ENCODE peak calls at places on chromosomes 1 and 21, in five cellular contexts. V, U, N, E and Z are unnamed samples.

GRCh38 chr1:1910651-1911389 is 4.2 kb upstream of the CALML6 start:
- DNase-seq in N (peak), V (no peak), E (no peak), U (peak), Z (no peak)

GRCh38 chr1:193338194-193338593 is 151.8 kb upstream of the B3GALT2 start:
- DNase-seq in N (no peak), V (no peak), U (no peak), E (no peak), Z (no peak)

GRCh38 chr1:20603473-20604464 is 14.9 kb downstream of the CDA start:
- DNase-seq in U (no peak), V (no peak), N (no peak), E (no peak), Z (no peak)

GRCh38 chr1:3553166-3553939 is 58.0 kb downstream of the MEGF6 start:
- DNase-seq in V (no peak), N (no peak), U (no peak), E (no peak), Z (no peak)

GRCh38 chr21:30194701-30195299 is 21.1 kb downstream of the CLDN8 start:
- DNase-seq in E (peak), V (no peak), N (no peak), U (no peak), Z (no peak)

GRCh38 chr1:7172804-7173203 is 387.6 kb downstream of the CAMTA1 start:
- DNase-seq in V (no peak), U (no peak), E (no peak), N (no peak), Z (no peak)

GRCh38 chr1:198771562-198772153 is 132.8 kb downstream of the PTPRC start:
- DNase-seq in V (no peak), U (no peak), E (peak), N (no peak), Z (peak)

GRCh38 chr1:156053770-156054499 is at the start of gene UBQLN4:
- DNase-seq in N (peak), E (peak), V (peak), U (peak), Z (peak)

GRCh38 chr1:246725191-246725590 is 982 bp downstream of the SCCPDH start:
- DNase-seq in E (no peak), V (no peak), N (no peak), U (no peak), Z (peak)

GRCh38 chr1:30312226-30312625 is 411.2 kb downstream of the MATN1 start:
- DNase-seq in N (no peak), E (no peak), V (no peak), U (peak), Z (no peak)

GRCh38 chr1:21956720-21957552 is 19.8 kb upstream of the HSPG2 start:
- DNase-seq in U (no peak), V (no peak), E (peak), N (peak), Z (no peak)

GRCh38 chr1:216310776-216311175 is 112.5 kb downstream of the USH2A start:
- DNase-seq in N (no peak), V (no peak), U (peak), E (peak), Z (peak)

GRCh38 chr1:31397360-31398095 is 15.5 kb upstream of the SERINC2 start:
- DNase-seq in V (no peak), U (no peak), E (no peak), N (no peak), Z (no peak)

GRCh38 chr1:118481091-118481490 is 296.1 kb upstream of the SPAG17 start:
- DNase-seq in U (no peak), N (no peak), E (no peak), V (no peak), Z (peak)

GRCh38 chr1:65476327-65476726 is 55.9 kb downstream of the LEPR start:
- DNase-seq in N (no peak), U (no peak), V (no peak), E (no peak), Z (no peak)

GRCh38 chr1:51733793-51734522 is 117.1 kb downstream of the OSBPL9 start:
- DNase-seq in N (no peak), V (no peak), E (no peak), U (no peak), Z (peak)

GRCh38 chr1:24720152-24720551 is 25.1 kb upstream of the CLIC4 start:
- DNase-seq in E (no peak), U (no peak), V (no peak), N (peak), Z (no peak)

GRCh38 chr1:154427173-154428139 is 22.3 kb downstream of the IL6R start:
- DNase-seq in U (no peak), N (peak), V (no peak), E (no peak), Z (no peak)

GRCh38 chr1:218711884-218712674 is 366.9 kb downstream of the TGFB2 start:
- DNase-seq in U (no peak), V (no peak), E (no peak), N (peak), Z (no peak)

GRCh38 chr1:85495556-85495955 is 30.6 kb upstream of the DDAH1 start:
- DNase-seq in V (no peak), U (no peak), E (peak), N (no peak), Z (no peak)

GRCh38 chr1:201705389-201705788 is 123.6 kb upstream of the IPO9 start:
- DNase-seq in N (no peak), E (no peak), U (no peak), V (no peak), Z (no peak)

GRCh38 chr1:108141604-108142003 is 58.5 kb downstream of the SLC25A24 start:
- DNase-seq in U (no peak), N (no peak), V (no peak), E (no peak), Z (no peak)

GRCh38 chr21:38136201-38136600 is 120.6 kb upstream of the KCNJ15 start:
- DNase-seq in E (peak), V (no peak), N (no peak), U (no peak), Z (no peak)